ENCODE peak calls at places on chromosomes 5 and 9, in four cellular contexts. M is HCT116, L is heart left ventricle, R is upper lobe of right lung. I is an unnamed sample. For H3K36me3, the result is how much of the 10 kb centered on the place peaks cover.

GRCh38 chr5:32542216-32543059 is 42.9 kb upstream of the SUB1 start:
- DNase-seq in M (no peak), L (no peak), R (no peak), I (peak)

GRCh38 chr5:176603091-176603490 is 6.9 kb downstream of the GPRIN1 start:
- DNase-seq in M (no peak), L (no peak), R (no peak), I (no peak)

GRCh38 chr5:89883967-89884366 is 525.6 kb downstream of the CETN3 start:
- DNase-seq in M (no peak), L (no peak), R (no peak), I (no peak)

GRCh38 chr5:112479418-112479817 is 60.3 kb upstream of the EPB41L4A start:
- DNase-seq in M (no peak), L (no peak), R (no peak), I (peak)

GRCh38 chr5:140239939-140240700 is 62.8 kb downstream of the PFDN1 start:
- DNase-seq in M (no peak), L (peak), R (peak), I (no peak)

GRCh38 chr5:127419007-127419406 is 98.4 kb upstream of the PRRC1 start:
- DNase-seq in M (no peak), L (no peak), R (no peak), I (no peak)

GRCh38 chr5:29054282-29054681 is 2015.9 kb upstream of the CDH9 start:
- DNase-seq in M (no peak), L (no peak), R (no peak), I (no peak)

GRCh38 chr5:164578911-164579310 is 1073.5 kb downstream of the MAT2B start:
- DNase-seq in M (no peak), L (no peak), R (no peak), I (no peak)

GRCh38 chr5:110917161-110917875 is 154.2 kb upstream of the TSLP start:
- DNase-seq in M (no peak), L (no peak), R (no peak), I (no peak)

GRCh38 chr9:137298401-137298982 is 3.6 kb downstream of the NRARP start:
- DNase-seq in M (no peak), L (peak), R (peak), I (no peak)

GRCh38 chr5:146233441-146233840 is 30.0 kb downstream of the RBM27 start:
- DNase-seq in M (no peak), L (peak), R (no peak), I (no peak)

GRCh38 chr5:8478308-8478707 is 609.4 kb downstream of the MTRR start:
- DNase-seq in M (no peak), L (no peak), R (no peak), I (no peak)

GRCh38 chr5:121969660-121970295 is 8.0 kb downstream of the SRFBP1 start:
- DNase-seq in M (no peak), L (no peak), R (no peak), I (peak)

GRCh38 chr5:149895416-149896345 is 48.9 kb downstream of the PDE6A start:
- DNase-seq in M (no peak), L (no peak), R (no peak), I (peak)

GRCh38 chr9:110599468-110599867 is 19.9 kb upstream of the SVEP1 start:
- DNase-seq in M (no peak), L (no peak), R (no peak), I (no peak)

GRCh38 chr5:115573133-115573532 is 28.6 kb upstream of the FEM1C start:
- DNase-seq in M (no peak), L (no peak), R (no peak), I (peak)

GRCh38 chr9:70093944-70094343 is 50.3 kb downstream of the MAMDC2 start:
- DNase-seq in M (no peak), L (no peak), R (no peak), I (peak)

GRCh38 chr9:111399772-111400563 is 69.9 kb upstream of the OR2K2 start:
- DNase-seq in M (peak), L (no peak), R (no peak), I (peak)

GRCh38 chr5:170603578-170604565 is 100.1 kb downstream of the KCNIP1 start:
- DNase-seq in M (peak), L (peak), R (no peak), I (peak)

GRCh38 chr5:73654171-73654811 is 28.3 kb downstream of the ARHGEF28 start:
- DNase-seq in M (no peak), L (no peak), R (no peak), I (peak)

GRCh38 chr5:14440598-14441401 is 140.8 kb upstream of the OTULINL start:
- DNase-seq in M (no peak), L (peak), R (no peak), I (peak)
- H3K4me3 ChIP-seq in M (no peak), L (peak), R (peak), I (peak)

DNA sequence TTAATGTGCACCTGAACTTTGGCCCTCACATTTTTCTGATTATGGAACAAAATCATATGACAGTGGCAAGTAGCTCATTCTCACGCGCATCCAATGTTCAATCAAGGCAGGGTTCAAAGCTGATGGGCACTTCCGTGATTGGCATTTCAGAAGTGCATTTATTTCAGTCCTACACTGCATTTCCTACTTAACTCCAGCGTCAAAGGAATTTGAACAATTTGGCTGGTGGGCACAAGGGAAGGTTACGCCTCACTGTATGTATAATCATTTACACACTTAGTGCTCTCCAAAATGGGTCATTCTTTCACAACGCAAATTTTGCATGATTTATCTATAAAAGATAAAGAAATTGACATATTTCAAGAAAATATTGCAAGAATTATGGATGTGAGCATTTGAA is 167.9 kb upstream of the VLDLR start:
- DNase-seq in M (no peak), L (no peak), R (no peak), I (no peak)
- H3K36me3 ChIP-seq in M (under half), L (under half), R (under half), I (under half)

DNA sequence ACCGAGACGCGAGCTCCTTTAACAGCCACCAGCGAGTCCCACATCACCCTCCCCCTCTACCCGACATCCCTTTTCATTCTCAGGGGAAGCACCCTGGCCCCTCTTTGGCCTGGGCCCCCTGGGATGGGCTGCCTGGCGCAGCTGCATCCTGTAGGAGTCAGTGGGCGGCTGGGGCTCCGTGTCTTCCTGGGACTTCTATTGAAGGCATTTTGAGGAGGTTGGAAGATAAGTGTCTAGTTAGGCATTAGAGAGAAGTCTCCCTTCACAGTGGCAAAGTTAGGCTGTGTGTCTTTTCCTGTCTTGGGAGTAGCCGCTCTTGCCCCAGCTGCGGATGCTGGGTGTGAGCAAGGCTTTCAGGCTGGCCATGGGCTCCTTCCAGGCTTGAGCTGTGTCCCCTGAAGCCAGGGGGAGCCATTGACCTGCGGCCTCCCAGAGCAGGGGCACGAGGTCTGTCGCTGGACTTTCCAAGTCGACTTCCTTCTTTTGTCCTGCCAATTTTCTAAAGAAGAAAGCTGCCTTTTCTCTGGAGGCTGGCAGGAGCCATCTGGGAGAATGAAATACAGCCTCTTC is 18.6 kb upstream of the NKD2 start:
- DNase-seq in M (no peak), L (peak), R (peak), I (no peak)
- TF ChIP-seq CTCF in M (peak), L (peak), R (peak), I (no peak)

DNA sequence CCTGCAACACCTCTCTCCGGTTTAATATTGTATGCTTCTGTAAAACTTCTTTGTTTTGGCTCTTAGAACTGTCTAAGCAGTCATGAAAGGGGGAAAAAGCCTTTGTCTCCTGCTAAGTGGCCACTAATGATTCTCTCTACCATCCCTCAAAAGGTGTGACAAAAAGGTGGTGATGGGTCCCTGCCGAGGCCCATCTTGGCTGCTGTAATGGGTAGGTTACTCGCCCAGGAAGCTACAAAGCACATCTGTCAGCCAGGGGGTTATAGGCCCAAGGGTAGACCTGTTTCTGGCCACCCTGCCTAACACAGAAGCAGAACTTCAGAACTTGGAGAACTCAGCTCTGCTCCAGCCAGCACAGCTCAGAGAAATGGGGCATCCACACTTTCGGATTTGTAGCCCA is 1.6 kb downstream of the FAM219A start:
- DNase-seq in M (no peak), L (no peak), R (no peak), I (no peak)
- H3K4me3 ChIP-seq in M (no peak), L (peak), R (peak), I (peak)

GRCh38 chr5:31502506-31502905 is 29.4 kb downstream of the DROSHA start:
- DNase-seq in M (no peak), L (no peak), R (no peak), I (no peak)

GRCh38 chr5:31496301-31496700 is 35.6 kb downstream of the DROSHA start:
- DNase-seq in M (no peak), L (no peak), R (no peak), I (no peak)

GRCh38 chr5:31504520-31504919 is 27.4 kb downstream of the DROSHA start:
- DNase-seq in M (no peak), L (no peak), R (no peak), I (no peak)

GRCh38 chr5:31496891-31497290 is 35.0 kb downstream of the DROSHA start:
- DNase-seq in M (no peak), L (no peak), R (no peak), I (no peak)

GRCh38 chr5:31500256-31500655 is 31.6 kb downstream of the DROSHA start:
- DNase-seq in M (no peak), L (no peak), R (no peak), I (no peak)
- H3K36me3 ChIP-seq in M (under half), L (half or more), R (half or more), I (under half)

GRCh38 chr9:35489313-35490154 is at the start of gene RUSC2:
- DNase-seq in M (peak), L (peak), R (peak), I (peak)
- TF ChIP-seq CTCF in M (peak), L (peak), R (peak), I (no peak)

DNA sequence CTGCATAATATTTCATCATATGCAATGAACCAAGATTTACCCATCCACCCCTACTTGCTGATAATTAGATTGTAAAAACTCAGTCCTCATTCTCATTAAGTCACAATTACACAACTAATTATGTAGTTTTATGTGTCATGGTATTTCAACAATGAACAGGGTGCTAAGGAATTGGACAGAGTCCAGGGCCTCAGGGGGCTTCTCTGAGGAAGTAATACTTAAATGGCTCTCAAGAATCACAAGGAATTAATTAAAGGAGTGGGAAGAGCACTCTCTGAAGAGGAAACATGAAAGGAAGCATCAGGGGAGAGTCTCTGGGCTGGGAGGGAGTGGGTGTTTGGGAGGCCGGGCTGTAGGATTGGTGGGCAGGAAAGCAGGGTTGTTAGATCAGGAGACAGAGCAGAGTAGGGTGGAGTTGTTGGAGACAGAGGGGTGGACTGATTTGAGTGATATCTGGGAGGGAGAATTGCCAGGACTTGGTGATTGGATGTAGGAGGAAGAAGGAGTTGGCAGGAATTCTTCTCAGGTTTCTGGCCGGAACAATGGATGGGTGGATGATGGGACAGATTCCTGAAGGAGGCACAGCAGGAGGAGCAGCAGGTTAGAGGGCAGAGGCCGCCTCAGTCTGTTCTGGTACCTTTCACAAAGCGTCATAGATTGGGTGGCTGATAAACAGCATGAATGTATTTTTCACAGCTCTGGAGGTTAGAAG is 23.0 kb upstream of the NSG2 start:
- DNase-seq in M (no peak), L (no peak), R (no peak), I (no peak)
- H3K4me3 ChIP-seq in M (no peak), L (no peak), R (no peak), I (no peak)

GRCh38 chr5:134123360-134123759 is 8.9 kb downstream of the TCF7 start:
- DNase-seq in M (no peak), L (no peak), R (no peak), I (no peak)
- H3K36me3 ChIP-seq in M (under half), L (under half), R (under half), I (under half)

DNA sequence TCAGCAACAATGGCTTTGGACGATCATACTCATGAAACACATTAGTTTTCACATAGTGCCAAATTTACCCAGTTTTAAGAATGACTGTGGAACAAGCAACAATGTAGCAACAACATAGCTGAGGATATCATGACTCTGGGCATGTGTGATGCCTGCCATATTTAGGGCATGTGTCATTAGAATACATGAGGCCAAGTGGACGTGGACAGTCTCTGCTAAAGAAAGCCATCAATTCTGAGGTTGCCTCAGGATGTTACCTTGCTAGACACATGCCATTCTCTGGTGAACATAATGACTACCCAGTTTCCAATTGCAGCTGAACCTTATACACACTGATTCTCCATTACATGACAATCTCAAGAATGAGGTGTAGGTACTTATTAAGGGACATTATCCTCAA is 103.3 kb upstream of the ADAMTS19 start:
- DNase-seq in M (no peak), L (no peak), R (no peak), I (no peak)
- TF ChIP-seq CTCF in M (no peak), L (no peak), R (no peak), I (no peak)

GRCh38 chr5:3593771-3594513 is 1.7 kb upstream of the IRX1 start:
- DNase-seq in M (no peak), L (no peak), R (no peak), I (no peak)

GRCh38 chr5:3596261-3596825 is 711 bp downstream of the IRX1 start:
- DNase-seq in M (no peak), L (no peak), R (no peak), I (no peak)

GRCh38 chr5:3595102-3595961 is at the start of gene IRX1:
- DNase-seq in M (no peak), L (no peak), R (peak), I (peak)

GRCh38 chr5:3592298-3592697 is 3.3 kb upstream of the IRX1 start:
- DNase-seq in M (no peak), L (no peak), R (no peak), I (no peak)

DNA sequence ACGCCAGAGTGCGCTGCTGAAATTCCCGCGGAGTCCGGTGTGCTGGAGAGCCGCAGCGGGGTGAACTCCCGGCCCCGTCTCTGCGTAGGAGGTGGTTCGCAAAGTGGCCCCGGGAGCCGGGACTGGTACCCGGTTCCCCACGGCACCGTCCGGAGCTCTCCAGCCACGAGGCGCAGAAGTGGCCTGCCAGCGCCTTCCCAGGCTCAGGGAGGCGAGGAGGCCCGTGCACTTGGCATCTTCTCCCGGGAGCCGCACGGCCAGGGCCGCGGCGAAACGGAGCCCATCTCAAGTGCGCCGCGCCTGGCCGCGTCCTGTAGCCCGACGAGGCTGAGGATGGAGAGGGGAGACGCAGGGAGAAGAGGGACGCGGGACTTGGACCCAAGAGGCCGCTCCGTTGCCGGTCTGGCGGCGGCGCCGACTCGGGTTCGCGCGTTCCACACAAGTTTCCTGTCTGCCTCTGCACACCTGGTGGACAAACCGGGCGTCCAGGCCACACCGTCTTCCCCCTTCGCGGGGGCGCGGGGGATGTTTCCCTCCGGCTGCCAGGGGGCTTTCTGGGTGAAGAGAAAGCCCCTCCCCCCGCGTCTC is 1.0 kb upstream of the IRX1 start:
- DNase-seq in M (no peak), L (no peak), R (no peak), I (no peak)
- H3K4me3 ChIP-seq in M (no peak), L (peak), R (peak), I (peak)

I was measured in bronchial epithelial cell.